ENCODE peak calls at places on chromosomes 2 and 18, in seven cellular contexts. V is ovary; X is CD8-positive, alpha-beta T cell; H is neural progenitor cell; Y is breast epithelium; K is mucosa of descending colon; Z is right lobe of liver. E is an unnamed sample. For H3K4me1, the result is how much of the 10 kb centered on the place peaks cover.

GRCh38 chr2:225841314-225841713 is 441.8 kb downstream of the NYAP2 start:
- DNase-seq in V (no peak), H (no peak), K (no peak), Z (no peak), X (no peak), Y (no peak), E (no peak)

GRCh38 chr18:58045265-58046086 is 1.4 kb downstream of the NEDD4L start:
- DNase-seq in X (peak), K (peak), H (peak), Z (peak), Y (peak), V (peak), E (no peak)

GRCh38 chr2:214987261-214987660 is 151.2 kb downstream of the ABCA12 start:
- DNase-seq in V (no peak), H (no peak), K (no peak), Y (no peak), X (no peak), Z (no peak), E (no peak)

GRCh38 chr2:213232649-213233437 is 51.4 kb upstream of the SPAG16 start:
- DNase-seq in K (no peak), Y (no peak), X (peak), H (peak), V (no peak), Z (no peak), E (no peak)

GRCh38 chr2:152098033-152098797 is 629 bp downstream of the CACNB4 start:
- DNase-seq in V (peak), X (no peak), H (peak), K (peak), Y (no peak), Z (peak), E (no peak)

GRCh38 chr18:79951545-79952456 is at the start of gene SLC66A2:
- DNase-seq in K (peak), Y (peak), Z (peak), H (peak), V (peak), X (peak), E (peak)

GRCh38 chr18:35075132-35075531 is 33.9 kb downstream of the MAPRE2 start:
- DNase-seq in H (no peak), Z (no peak), Y (no peak), V (no peak), K (no peak), X (no peak), E (no peak)

GRCh38 chr2:57313678-57314077 is 732.9 kb upstream of the VRK2 start:
- DNase-seq in K (no peak), Z (no peak), V (no peak), H (no peak), Y (no peak), X (no peak), E (no peak)

GRCh38 chr2:27720004-27720551 is 51.4 kb upstream of the MRPL33 start:
- DNase-seq in V (peak), H (no peak), K (no peak), Z (no peak), Y (no peak), X (no peak), E (no peak)

GRCh38 chr18:27585602-27586173 is 400.6 kb upstream of the CHST9 start:
- DNase-seq in V (no peak), K (no peak), Z (peak), H (peak), Y (no peak), X (no peak), E (no peak)

GRCh38 chr2:134347756-134348155 is 93.9 kb downstream of the MGAT5 start:
- DNase-seq in Y (no peak), K (no peak), V (no peak), H (no peak), Z (no peak), X (no peak), E (no peak)

GRCh38 chr2:42054657-42055430 is 7.0 kb downstream of the PKDCC start:
- DNase-seq in K (peak), X (no peak), H (no peak), V (no peak), Y (no peak), Z (no peak), E (peak)

GRCh38 chr2:23925702-23926288 is 1.1 kb downstream of the ATAD2B start:
- DNase-seq in Y (peak), V (peak), X (peak), H (no peak), Z (no peak), K (peak), E (peak)

GRCh38 chr2:186241874-186242273 is 244.2 kb upstream of the ZC3H15 start:
- DNase-seq in Y (no peak), K (no peak), X (no peak), H (no peak), Z (no peak), V (no peak), E (no peak)

GRCh38 chr18:26455639-26456038 is 92.7 kb downstream of the KCTD1 start:
- DNase-seq in Z (no peak), K (no peak), V (no peak), H (no peak), X (no peak), Y (no peak), E (no peak)

GRCh38 chr2:219028141-219028540 is 13.2 kb downstream of the CFAP65 start:
- DNase-seq in V (no peak), K (no peak), Y (no peak), X (no peak), Z (no peak), H (no peak), E (no peak)

GRCh38 chr2:161237397-161238263 is 70.6 kb upstream of the PSMD14 start:
- DNase-seq in X (peak), Y (no peak), K (peak), H (peak), Z (peak), V (peak), E (no peak)

DNA sequence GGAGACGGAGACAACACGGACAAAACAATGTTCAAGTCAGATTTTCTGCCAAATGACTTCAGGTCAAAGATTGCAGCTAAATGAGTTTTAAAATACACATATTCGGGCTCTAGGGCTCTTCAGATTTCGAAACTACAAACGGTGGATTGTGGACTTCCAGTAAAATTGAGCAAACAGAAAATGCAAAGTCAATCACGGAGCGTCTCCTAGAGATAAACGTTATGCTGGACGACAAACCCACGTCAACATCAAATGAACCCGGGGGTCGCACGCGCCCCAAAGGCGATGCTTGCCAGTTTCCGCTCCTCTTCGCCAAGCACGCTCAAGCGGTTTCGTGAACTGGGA is 486 bp downstream of the MRPS5 start:
- DNase-seq in Z (no peak), H (no peak), V (no peak), K (no peak), Y (no peak), X (no peak), E (no peak)
- H3K4me1 ChIP-seq in Z (under half), H (under half), V (under half), K (under half), Y (under half), X (under half), E (under half)

GRCh38 chr2:232998666-232998985 is 14.4 kb downstream of the NGEF start:
- DNase-seq in H (no peak), V (no peak), Y (no peak), X (no peak), Z (peak), K (no peak), E (no peak)

GRCh38 chr2:232997749-232998665 is 15.0 kb downstream of the NGEF start:
- DNase-seq in H (no peak), X (no peak), K (no peak), V (no peak), Y (no peak), Z (peak), E (no peak)

GRCh38 chr2:233002829-233003657 is 10.0 kb downstream of the NGEF start:
- DNase-seq in H (no peak), V (no peak), X (no peak), K (no peak), Z (no peak), Y (no peak), E (no peak)

GRCh38 chr2:233000886-233001750 is 11.9 kb downstream of the NGEF start:
- DNase-seq in V (no peak), X (no peak), K (peak), Y (no peak), Z (peak), H (no peak), E (no peak)

GRCh38 chr2:232999354-232999753 is 13.7 kb downstream of the NGEF start:
- DNase-seq in V (no peak), K (no peak), Y (no peak), Z (peak), H (peak), X (no peak), E (no peak)
- TF ChIP-seq CTCF in V (no peak), K (no peak), Y (no peak), Z (no peak), H (peak), X (no peak), E (no peak)

DNA sequence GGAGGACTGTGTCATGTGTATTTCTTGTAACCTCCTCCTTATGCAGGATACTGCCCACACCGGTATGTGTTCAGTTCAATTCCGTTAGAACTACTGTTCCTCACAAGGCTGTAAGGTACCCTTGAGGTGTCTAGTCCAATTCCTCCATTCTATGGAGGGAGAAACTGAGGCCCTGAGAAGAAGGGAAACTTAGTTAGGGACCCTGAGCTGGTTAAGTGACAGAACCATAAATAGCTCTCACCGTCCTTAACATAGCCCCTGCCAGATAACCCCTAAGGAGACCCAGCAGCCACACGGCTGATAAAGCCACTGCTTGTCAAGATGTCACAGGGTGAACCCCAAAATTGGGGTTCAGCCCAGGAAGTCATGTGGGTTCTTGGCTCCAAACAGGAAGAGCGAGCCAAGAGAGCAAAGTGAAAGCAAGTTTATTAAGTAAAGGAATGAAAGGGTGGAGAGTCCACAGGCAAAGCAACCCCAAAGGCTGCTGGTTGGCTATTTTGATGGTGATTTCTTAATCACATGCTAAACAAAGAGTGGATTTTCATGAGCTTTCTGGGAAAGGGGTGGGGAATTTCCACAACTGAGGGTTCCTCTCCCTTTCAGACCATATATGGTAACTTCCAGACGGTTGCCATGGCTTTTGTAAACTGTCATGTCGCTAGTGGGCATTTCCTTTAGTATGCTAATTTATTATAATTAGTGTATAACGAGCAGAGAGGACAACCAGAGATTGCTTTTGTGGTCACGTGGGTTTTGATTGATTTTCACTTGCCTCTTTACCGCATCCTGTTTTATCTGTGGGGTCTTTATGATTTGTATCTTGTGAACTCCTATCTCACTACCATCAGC is 83.4 kb upstream of the RTN4 start:
- DNase-seq in H (peak), K (no peak), X (peak), Z (no peak), Y (peak), V (peak), E (no peak)
- H3K4me3 ChIP-seq in H (no peak), K (no peak), X (peak), Z (peak), Y (peak), V (peak), E (peak)

DNA sequence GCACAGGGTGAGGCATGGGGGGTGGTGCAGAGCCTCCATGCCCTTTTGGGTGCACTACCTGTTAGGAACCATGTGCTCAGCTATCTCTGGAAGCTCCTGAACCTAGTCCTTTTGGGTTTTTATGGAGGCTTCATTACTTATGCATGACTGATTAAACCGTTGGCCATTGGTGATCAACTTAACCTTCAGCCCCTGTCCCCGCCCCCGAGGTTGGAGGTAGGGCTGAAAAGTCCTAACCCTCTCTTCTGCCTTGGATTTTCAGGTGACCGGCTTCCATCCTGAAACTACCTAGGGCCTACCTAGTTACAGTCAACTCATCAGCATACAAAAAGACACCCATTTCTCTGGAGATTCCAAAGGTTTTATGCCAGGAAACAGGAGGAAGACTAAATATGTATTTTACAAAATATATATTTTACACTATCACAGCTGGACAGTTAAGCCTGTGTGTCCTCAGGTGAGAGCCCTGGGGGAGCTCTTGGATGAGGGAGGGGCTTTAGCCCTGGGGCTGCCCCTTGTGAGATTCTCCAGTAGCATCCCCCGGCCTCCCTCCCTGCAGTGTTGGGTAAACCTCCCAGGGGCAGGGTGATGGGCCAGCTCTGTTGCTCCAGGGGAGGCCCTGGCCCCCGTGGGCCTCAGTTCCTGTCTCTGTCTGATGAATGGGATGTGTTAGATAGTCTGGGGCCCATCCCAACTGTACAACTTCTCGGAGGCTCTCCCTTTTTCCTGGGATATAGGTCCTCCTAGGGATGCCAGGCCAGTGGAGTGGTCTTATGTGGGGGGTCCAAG is 24.1 kb downstream of the GLI2 start:
- DNase-seq in V (peak), X (no peak), Z (no peak), Y (no peak), H (no peak), K (no peak), E (no peak)
- H3K4me1 ChIP-seq in V (half or more), X (under half), Z (under half), Y (under half), H (half or more), K (under half), E (under half)

GRCh38 chr2:172398444-172398843 is 28.9 kb upstream of the ITGA6 start:
- DNase-seq in K (no peak), Z (no peak), Y (no peak), X (no peak), H (no peak), V (no peak), E (no peak)
- TF ChIP-seq CTCF in K (no peak), Z (no peak), Y (no peak), X (no peak), H (no peak), V (no peak), E (no peak)

DNA sequence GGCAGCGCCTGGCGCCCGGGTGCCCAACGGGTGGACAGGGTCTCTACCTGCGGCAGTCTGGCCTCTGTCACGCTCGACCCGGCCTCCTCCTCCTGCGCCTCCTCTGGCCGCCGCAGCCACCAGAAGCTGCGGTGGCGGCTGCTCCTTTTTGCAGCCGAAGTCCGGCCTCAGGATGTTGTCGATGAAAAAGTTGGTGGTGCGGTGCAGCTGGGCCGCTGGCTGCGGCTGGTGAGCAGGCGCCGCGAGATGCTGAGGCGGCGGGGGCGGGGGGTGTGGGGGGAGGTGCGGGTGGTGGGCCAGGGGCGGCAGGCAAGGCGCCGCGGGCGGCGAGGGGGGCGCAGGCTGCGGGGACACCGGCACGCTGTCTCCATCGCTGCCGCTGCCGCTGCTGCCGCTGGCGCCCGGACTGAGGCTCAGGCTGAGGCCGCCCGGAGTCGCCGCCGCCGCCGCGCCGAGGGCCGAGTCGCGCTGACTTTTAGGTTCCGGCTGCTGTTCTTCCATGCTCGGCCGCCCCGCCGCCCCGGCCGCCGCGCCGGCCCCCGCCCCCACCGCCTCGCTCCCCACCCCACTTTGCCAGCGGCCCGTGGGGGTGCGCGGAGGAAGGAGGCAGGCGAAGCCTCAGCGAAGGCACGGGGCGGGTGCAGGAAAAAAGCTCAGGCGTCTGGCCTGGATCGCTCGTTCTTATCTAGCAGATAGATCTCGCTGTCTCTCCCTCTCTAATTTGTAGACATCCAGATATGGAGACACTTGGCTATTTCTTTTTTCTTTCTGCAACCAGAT is 591 bp downstream of the EN1 start:
- DNase-seq in X (no peak), K (no peak), Y (no peak), V (no peak), Z (no peak), H (peak), E (no peak)
- H3K4me3 ChIP-seq in X (no peak), K (no peak), Y (peak), V (peak), Z (no peak), H (peak), E (peak)

GRCh38 chr18:48544116-48544515 is 5.3 kb downstream of the CTIF start:
- DNase-seq in Y (no peak), Z (no peak), V (no peak), X (no peak), H (no peak), K (no peak), E (no peak)
- H3K4me1 ChIP-seq in Y (under half), Z (under half), V (under half), X (under half), H (under half), K (under half), E (half or more)

DNA sequence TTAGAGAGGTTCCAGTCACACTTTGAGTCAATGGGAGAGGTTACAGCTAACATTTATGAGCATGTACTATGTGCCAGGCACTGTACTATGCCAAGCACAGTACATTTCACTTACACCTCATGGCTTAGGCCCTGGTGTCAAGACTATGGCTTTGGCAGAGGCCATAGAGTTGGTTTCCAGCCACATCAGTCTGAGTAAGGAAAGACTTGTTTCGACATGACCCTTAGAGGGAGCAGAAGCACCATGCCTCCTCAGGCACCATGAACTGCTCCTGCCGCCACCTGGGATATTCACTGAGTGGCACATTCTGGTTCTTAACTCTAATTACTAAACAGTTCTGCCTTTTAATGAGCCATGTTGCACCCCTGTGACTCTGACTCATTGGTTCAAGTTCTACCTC is 12.7 kb downstream of the DGUOK start:
- DNase-seq in V (no peak), K (no peak), Z (no peak), H (no peak), X (no peak), Y (no peak), E (no peak)
- TF ChIP-seq CTCF in V (no peak), K (no peak), Z (no peak), H (no peak), X (peak), Y (no peak), E (no peak)

DNA sequence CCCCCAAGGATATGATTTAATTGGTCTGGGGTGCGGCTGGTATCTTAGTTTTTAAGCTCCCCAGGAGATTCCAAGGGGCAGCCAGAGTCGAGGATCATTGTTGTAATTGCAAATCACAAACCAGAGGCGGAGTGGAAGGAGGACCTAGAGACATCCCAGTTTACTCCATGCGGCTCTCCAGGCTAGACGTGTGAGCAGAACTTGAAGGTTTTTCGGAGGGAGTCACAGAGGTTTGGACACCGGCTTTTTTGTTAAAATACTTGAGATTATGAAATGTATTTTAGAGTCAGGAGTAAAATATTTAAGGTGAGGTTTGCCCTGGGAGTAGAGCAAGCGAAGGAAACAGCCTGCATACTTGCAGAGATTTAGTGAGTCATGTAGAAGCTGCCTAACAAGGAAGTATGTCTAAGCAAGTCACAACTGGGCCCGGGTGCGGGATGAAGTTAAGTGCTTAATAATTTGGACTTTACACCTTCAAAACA is 39.5 kb downstream of the TGOLN2 start:
- DNase-seq in Z (no peak), V (no peak), K (no peak), X (no peak), Y (no peak), H (peak), E (no peak)
- H3K4me3 ChIP-seq in Z (no peak), V (no peak), K (no peak), X (no peak), Y (no peak), H (no peak), E (no peak)